ENCODE peak calls at places on chromosomes 3 and 15, in ten cellular contexts. S is H1, N is prostate gland, W is AG04450, E is brain microvascular endothelial cell, B is OCI-LY7, P is transverse colon, D is H9, G is tibial nerve, U is thoracic aorta. X is an unnamed sample.

GRCh38 chr15:32682569-32682968 is 35.2 kb upstream of the GREM1 start:
- DNase-seq in P (no peak), U (no peak), G (no peak), W (peak), S (no peak), E (peak), D (no peak), B (no peak), N (no peak), X (peak)

GRCh38 chr15:59736181-59736580 is 47.1 kb upstream of the BNIP2 start:
- DNase-seq in W (no peak), S (no peak), D (peak), E (no peak), G (no peak), P (no peak), B (no peak), U (no peak), N (no peak), X (no peak)

GRCh38 chr3:65627102-65627501 is 411.6 kb downstream of the MAGI1 start:
- DNase-seq in D (no peak), S (no peak), U (no peak), W (no peak), P (no peak), B (no peak), E (no peak), N (no peak), G (no peak), X (no peak)

GRCh38 chr3:106241593-106241992 is 372.8 kb upstream of the CBLB start:
- DNase-seq in G (no peak), D (no peak), S (no peak), B (no peak), W (no peak), E (no peak), U (no peak), P (no peak), N (no peak), X (no peak)

GRCh38 chr3:10263549-10264363 is 15.5 kb downstream of the TATDN2 start:
- DNase-seq in B (peak), W (no peak), E (peak), S (no peak), U (no peak), D (peak), G (no peak), N (no peak), P (peak), X (peak)

GRCh38 chr15:55434989-55435825 is 26.9 kb downstream of the PIERCE2 start:
- DNase-seq in N (no peak), G (no peak), W (peak), U (no peak), B (peak), P (no peak), E (peak), D (no peak), S (peak), X (peak)

GRCh38 chr3:42216820-42217416 is 49.1 kb downstream of the CCK start:
- DNase-seq in E (peak), B (peak), N (no peak), P (no peak), S (no peak), U (no peak), D (no peak), G (no peak), W (no peak), X (no peak)

GRCh38 chr15:90058308-90058707 is 44.0 kb downstream of the IDH2 start:
- DNase-seq in B (no peak), G (no peak), D (no peak), U (no peak), W (no peak), P (no peak), E (no peak), N (no peak), S (no peak), X (no peak)

GRCh38 chr3:123113889-123114450 is 47.1 kb downstream of the PDIA5 start:
- DNase-seq in N (peak), U (no peak), G (no peak), S (no peak), W (no peak), E (no peak), D (no peak), B (no peak), P (no peak), X (no peak)

GRCh38 chr15:65925338-65925737 is 56.0 kb downstream of the RAB11A start:
- DNase-seq in N (no peak), B (no peak), D (no peak), G (no peak), P (no peak), E (no peak), S (no peak), U (no peak), W (no peak), X (no peak)

GRCh38 chr15:93091465-93091864 is 2.5 kb upstream of the RGMA start:
- DNase-seq in U (no peak), B (no peak), W (no peak), D (no peak), G (no peak), P (no peak), N (no peak), S (no peak), E (no peak), X (no peak)

GRCh38 chr3:195256639-195257453 is 14.1 kb downstream of the XXYLT1 start:
- DNase-seq in E (no peak), G (no peak), U (no peak), S (no peak), N (no peak), P (no peak), D (no peak), W (no peak), B (no peak), X (no peak)

GRCh38 chr3:72043212-72044133 is 258.5 kb upstream of the PROK2 start:
- DNase-seq in E (no peak), G (no peak), B (peak), D (no peak), S (no peak), W (no peak), U (no peak), P (no peak), N (no peak), X (no peak)

GRCh38 chr3:46258525-46258924 is 16.3 kb downstream of the CCR3 start:
- DNase-seq in P (no peak), G (no peak), E (no peak), N (no peak), S (no peak), U (no peak), D (no peak), B (no peak), W (no peak), X (no peak)

GRCh38 chr3:194808709-194809108 is 123.0 kb downstream of the FAM43A start:
- DNase-seq in P (no peak), D (no peak), W (no peak), S (no peak), G (no peak), N (no peak), E (peak), U (no peak), B (no peak), X (no peak)

GRCh38 chr3:179450901-179451334 is 352 bp downstream of the GNB4 start:
- DNase-seq in W (no peak), G (no peak), U (no peak), P (peak), S (no peak), B (peak), N (peak), D (no peak), E (peak), X (peak)

GRCh38 chr15:78950343-78950742 is 5.5 kb upstream of the CTSH start:
- DNase-seq in D (no peak), U (no peak), E (no peak), N (no peak), P (no peak), W (no peak), G (no peak), S (no peak), B (no peak), X (no peak)

GRCh38 chr3:126474498-126475410 is 937 bp downstream of the ZXDC start:
- DNase-seq in G (no peak), U (no peak), W (no peak), B (peak), P (peak), S (no peak), N (peak), E (peak), D (no peak), X (peak)

GRCh38 chr3:86388848-86389247 is 602.1 kb downstream of the VGLL3 start:
- DNase-seq in N (no peak), G (no peak), W (no peak), E (no peak), P (no peak), U (no peak), B (no peak), S (no peak), D (no peak), X (no peak)

DNA sequence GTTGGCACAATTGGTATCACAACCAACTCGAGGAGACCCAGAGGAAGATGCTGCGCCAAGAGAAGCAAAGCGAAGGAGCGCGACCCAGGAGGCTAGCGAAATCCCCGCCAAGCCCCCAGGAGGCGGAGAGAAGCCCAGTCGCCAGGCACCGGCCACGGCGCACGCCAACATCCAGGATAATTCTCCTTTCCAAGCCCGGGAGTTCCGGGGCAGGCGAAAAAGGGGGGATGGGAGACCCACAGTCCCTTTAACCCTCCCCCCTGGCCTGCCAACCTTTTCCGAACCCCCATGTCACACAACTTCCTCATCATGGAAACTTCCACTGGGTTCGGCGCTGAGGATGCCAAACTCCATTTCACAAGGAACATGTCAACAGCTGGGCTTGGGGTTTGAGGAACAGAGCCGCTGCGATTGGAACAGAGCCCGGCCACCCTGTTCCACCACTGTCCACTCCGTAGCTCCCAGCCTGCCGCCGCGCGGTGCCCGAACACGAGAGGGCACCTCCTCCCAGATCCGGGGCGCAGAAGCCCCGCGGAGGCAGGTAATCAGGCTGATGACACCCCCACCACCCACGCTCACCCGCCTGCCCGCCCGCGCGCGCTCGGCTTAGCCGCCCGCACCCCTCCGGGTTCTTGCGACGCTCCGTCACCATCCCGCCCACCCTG is 567 bp downstream of the THRB start:
- DNase-seq in S (no peak), B (no peak), P (peak), W (no peak), G (peak), N (peak), U (peak), E (no peak), D (peak), X (peak)
- TF ChIP-seq CTCF in S (no peak), B (no peak), P (no peak), W (no peak), G (no peak), N (no peak), U (peak), E (no peak), D (no peak), X (no peak)

GRCh38 chr3:135516143-135516542 is 449.4 kb upstream of the PPP2R3A start:
- DNase-seq in U (no peak), W (no peak), B (no peak), P (no peak), G (no peak), S (peak), D (peak), E (peak), N (no peak), X (peak)

GRCh38 chr3:135514064-135514455 is 451.5 kb upstream of the PPP2R3A start:
- DNase-seq in B (no peak), W (no peak), G (no peak), N (no peak), E (no peak), S (no peak), U (no peak), P (no peak), D (no peak), X (no peak)

GRCh38 chr3:135513106-135514063 is 452.1 kb upstream of the PPP2R3A start:
- DNase-seq in S (peak), D (peak), U (no peak), B (no peak), E (peak), W (peak), G (no peak), P (no peak), N (no peak), X (peak)
- H3K27ac ChIP-seq in S (no peak), D (no peak), U (no peak), B (no peak), E (no peak), W (peak), G (no peak), P (no peak), N (no peak), X (no peak)

DNA sequence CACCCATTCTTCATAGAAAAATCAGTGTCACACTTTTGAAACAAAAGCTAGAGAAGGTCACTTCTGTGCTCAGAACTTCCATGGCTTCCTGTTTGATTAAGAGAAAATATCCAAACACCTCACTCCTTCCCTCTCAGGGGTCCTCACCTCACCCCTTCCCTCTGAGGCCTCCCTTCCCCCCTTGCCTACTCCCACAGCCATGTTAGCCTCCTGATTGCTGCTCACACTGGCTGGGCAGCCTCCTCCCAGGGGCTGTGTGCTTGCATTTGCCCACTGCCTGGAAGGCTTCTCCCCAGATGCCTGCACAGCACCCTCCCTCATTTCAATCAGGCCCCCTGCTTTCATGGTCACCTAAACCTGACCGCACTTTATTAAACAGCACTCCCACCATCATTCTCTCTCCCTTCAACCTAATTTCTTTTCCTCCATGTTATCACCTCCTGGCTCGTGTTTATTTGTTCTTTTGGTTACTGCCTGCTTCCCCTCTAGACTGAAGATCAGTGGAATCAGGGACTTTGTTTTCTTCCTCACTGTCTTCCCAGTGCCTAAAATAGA is 10.4 kb downstream of the BOC start:
- DNase-seq in U (no peak), N (no peak), S (no peak), E (no peak), D (no peak), W (no peak), B (no peak), P (no peak), G (no peak), X (no peak)
- TF ChIP-seq CTCF in U (no peak), N (no peak), S (no peak), E (no peak), D (no peak), W (no peak), B (no peak), P (no peak), G (no peak), X (no peak)

GRCh38 chr15:66939016-66939415 is 126.4 kb upstream of the SMAD3 start:
- DNase-seq in U (no peak), E (no peak), N (no peak), W (no peak), P (no peak), S (no peak), B (no peak), D (no peak), G (no peak), X (no peak)

GRCh38 chr15:66939451-66940023 is 125.9 kb upstream of the SMAD3 start:
- DNase-seq in G (no peak), B (peak), E (no peak), N (no peak), S (no peak), D (no peak), U (no peak), P (no peak), W (no peak), X (no peak)

GRCh38 chr15:66937588-66937987 is 127.8 kb upstream of the SMAD3 start:
- DNase-seq in N (no peak), D (no peak), B (no peak), W (no peak), E (no peak), S (no peak), P (no peak), G (no peak), U (no peak), X (no peak)

GRCh38 chr15:66936864-66937245 is 128.5 kb upstream of the SMAD3 start:
- DNase-seq in B (no peak), U (no peak), W (no peak), E (no peak), S (no peak), G (no peak), P (no peak), N (no peak), D (no peak), X (no peak)

GRCh38 chr15:66938114-66938830 is 127.1 kb upstream of the SMAD3 start:
- DNase-seq in B (no peak), W (no peak), G (no peak), S (no peak), D (no peak), U (no peak), P (no peak), E (no peak), N (no peak), X (no peak)
- H3K27ac ChIP-seq in B (no peak), W (no peak), G (no peak), S (no peak), D (no peak), U (no peak), P (no peak), E (no peak), N (no peak), X (no peak)

DNA sequence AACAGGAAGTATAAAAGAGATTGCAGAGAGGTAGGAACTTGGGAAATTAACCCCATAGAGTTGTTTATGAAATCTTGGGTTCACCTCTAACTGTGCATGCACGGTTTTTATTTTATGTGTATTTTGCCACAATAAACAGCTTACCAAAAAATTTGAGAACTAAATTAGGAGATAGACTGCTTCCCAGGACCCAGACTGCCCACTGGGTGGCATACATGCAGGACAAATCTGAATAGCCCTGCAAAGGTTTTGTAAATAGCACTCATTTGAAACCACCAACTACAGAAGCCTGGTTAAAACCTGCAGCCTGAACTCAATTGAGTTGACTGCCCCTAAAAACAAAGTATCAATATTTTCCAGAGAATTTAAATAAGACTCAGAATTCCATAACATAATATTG is 96.4 kb upstream of the SLCO2A1 start:
- DNase-seq in P (no peak), E (no peak), S (no peak), W (no peak), D (no peak), N (no peak), U (no peak), G (no peak), B (no peak), X (peak)
- TF ChIP-seq CTCF in P (peak), E (peak), S (peak), W (peak), D (peak), N (no peak), U (no peak), G (no peak), B (peak), X (no peak)

GRCh38 chr3:169348276-169348675 is 315.2 kb downstream of the MECOM start:
- DNase-seq in P (no peak), W (no peak), N (no peak), S (no peak), U (no peak), B (no peak), D (no peak), E (no peak), G (no peak), X (no peak)
- H3K27ac ChIP-seq in P (no peak), W (no peak), N (no peak), S (no peak), U (no peak), B (no peak), D (no peak), E (no peak), G (no peak), X (no peak)

X was measured in fibroblast of lung.